ENCODE peak calls at places on chromosomes 7 and 10, in seven cellular contexts. W is neural progenitor cell, X is A673, B is AG04450, Q is A549, D is colonic mucosa, P is left ventricle myocardium inferior. J is an unnamed sample.

GRCh38 chr7:70325509-70326101 is 727.3 kb downstream of the AUTS2 start:
- DNase-seq in W (no peak), X (peak), B (no peak), Q (peak), D (no peak), P (no peak), J (peak)

GRCh38 chr10:92544296-92544695 is 29.6 kb downstream of the IDE start:
- DNase-seq in W (no peak), X (peak), B (no peak), Q (no peak), D (no peak), P (no peak), J (peak)

GRCh38 chr7:84175461-84175860 is 19.1 kb downstream of the SEMA3A start:
- DNase-seq in W (no peak), X (no peak), B (no peak), Q (no peak), D (no peak), P (no peak), J (no peak)

GRCh38 chr10:101611506-101611905 is 23.4 kb downstream of the DPCD start:
- DNase-seq in W (no peak), X (peak), B (no peak), Q (no peak), D (no peak), P (no peak), J (peak)

GRCh38 chr10:97805960-97806359 is 34.2 kb upstream of the SFRP5 start:
- DNase-seq in W (peak), X (no peak), B (no peak), Q (no peak), D (no peak), P (no peak), J (no peak)

GRCh38 chr7:86846494-86847190 is 202.9 kb downstream of the GRM3 start:
- DNase-seq in W (no peak), X (no peak), B (no peak), Q (peak), D (peak), P (no peak), J (no peak)

GRCh38 chr10:22086730-22087364 is 83.3 kb upstream of the DNAJC1 start:
- DNase-seq in W (peak), X (peak), B (peak), Q (peak), D (peak), P (peak), J (peak)

GRCh38 chr7:74480861-74481417 is 27.2 kb downstream of the GTF2IRD1 start:
- DNase-seq in W (no peak), X (no peak), B (peak), Q (peak), D (peak), P (peak), J (peak)

GRCh38 chr7:105830405-105831218 is 45.8 kb downstream of the ATXN7L1 start:
- DNase-seq in W (no peak), X (peak), B (peak), Q (peak), D (no peak), P (no peak), J (peak)

GRCh38 chr7:2353113-2353512 is 1.5 kb upstream of the EIF3B start:
- DNase-seq in W (no peak), X (no peak), B (no peak), Q (no peak), D (no peak), P (no peak), J (no peak)

GRCh38 chr7:6016653-6016966 is 7.5 kb downstream of the AIMP2 start:
- DNase-seq in W (no peak), X (no peak), B (no peak), Q (no peak), D (no peak), P (no peak), J (no peak)

GRCh38 chr7:108408294-108409004 is 47.8 kb downstream of the NRCAM start:
- DNase-seq in W (peak), X (peak), B (no peak), Q (no peak), D (no peak), P (no peak), J (no peak)

GRCh38 chr7:64729089-64729848 is 63.3 kb downstream of the ZNF107 start:
- DNase-seq in W (no peak), X (no peak), B (no peak), Q (no peak), D (no peak), P (no peak), J (no peak)

GRCh38 chr10:3468919-3469638 is 296.5 kb upstream of the PITRM1 start:
- DNase-seq in W (peak), X (peak), B (peak), Q (peak), D (no peak), P (peak), J (peak)

GRCh38 chr7:140640060-140640611 is 477 bp downstream of the DENND2A start:
- DNase-seq in W (peak), X (no peak), B (no peak), Q (peak), D (no peak), P (peak), J (peak)

GRCh38 chr7:88111136-88111748 is 108.6 kb downstream of the SRI start:
- DNase-seq in W (peak), X (peak), B (no peak), Q (peak), D (no peak), P (no peak), J (peak)

GRCh38 chr10:6088721-6089333 is at the start of gene RBM17:
- DNase-seq in W (peak), X (peak), B (peak), Q (peak), D (peak), P (peak), J (peak)

GRCh38 chr10:88089498-88089897 is 226.1 kb downstream of the PTEN start:
- DNase-seq in W (no peak), X (no peak), B (no peak), Q (no peak), D (no peak), P (no peak), J (no peak)

GRCh38 chr10:15625261-15625660 is 94.5 kb downstream of the ITGA8 start:
- DNase-seq in W (no peak), X (no peak), B (no peak), Q (no peak), D (no peak), P (no peak), J (no peak)

GRCh38 chr10:111281516-111281915 is 204.7 kb downstream of the ADRA2A start:
- DNase-seq in W (peak), X (peak), B (no peak), Q (peak), D (no peak), P (no peak), J (no peak)

GRCh38 chr7:66974986-66975590 is 20.3 kb downstream of the SBDS start:
- DNase-seq in W (no peak), X (peak), B (no peak), Q (peak), D (no peak), P (no peak), J (no peak)

GRCh38 chr10:50275650-50276235 is 24.4 kb upstream of the ASAH2 start:
- DNase-seq in W (peak), X (peak), B (no peak), Q (peak), D (peak), P (peak), J (peak)

GRCh38 chr7:157355784-157356511 is 19.1 kb downstream of the DNAJB6 start:
- DNase-seq in W (no peak), X (peak), B (no peak), Q (no peak), D (no peak), P (peak), J (peak)

GRCh38 chr10:106224676-106225075 is 939.8 kb downstream of the SORCS1 start:
- DNase-seq in W (no peak), X (no peak), B (no peak), Q (no peak), D (no peak), P (no peak), J (peak)

GRCh38 chr10:8794860-8795259 is 740.4 kb downstream of the GATA3 start:
- DNase-seq in W (no peak), X (no peak), B (no peak), Q (no peak), D (no peak), P (no peak), J (no peak)

GRCh38 chr10:43700306-43700705 is 51.6 kb upstream of the ZNF32 start:
- DNase-seq in W (no peak), X (no peak), B (no peak), Q (no peak), D (no peak), P (no peak), J (no peak)

GRCh38 chr7:113120647-113121046 is 2.3 kb upstream of the SMIM30 start:
- DNase-seq in W (no peak), X (no peak), B (no peak), Q (no peak), D (no peak), P (no peak), J (no peak)

GRCh38 chr10:24307173-24307572 is 98.2 kb downstream of the KIAA1217 start:
- DNase-seq in W (no peak), X (no peak), B (no peak), Q (no peak), D (no peak), P (no peak), J (no peak)

GRCh38 chr10:28965937-28966336 is 288.6 kb downstream of the BAMBI start:
- DNase-seq in W (no peak), X (no peak), B (no peak), Q (no peak), D (no peak), P (no peak), J (no peak)

GRCh38 chr10:45418859-45419672 is 45.0 kb downstream of the ALOX5 start:
- DNase-seq in W (peak), X (no peak), B (no peak), Q (no peak), D (peak), P (peak), J (peak)

GRCh38 chr10:77671594-77672252 is 34.1 kb upstream of the KCNMA1 start:
- DNase-seq in W (no peak), X (no peak), B (no peak), Q (no peak), D (no peak), P (no peak), J (no peak)

GRCh38 chr7:23020742-23021401 is 6.9 kb upstream of the HYCC1 start:
- DNase-seq in W (no peak), X (no peak), B (peak), Q (peak), D (no peak), P (peak), J (peak)

GRCh38 chr7:23470290-23471089 is at the start of gene IGF2BP3:
- DNase-seq in W (peak), X (peak), B (peak), Q (peak), D (peak), P (no peak), J (peak)

GRCh38 chr10:50517626-50518025 is 106.1 kb downstream of the SGMS1 start:
- DNase-seq in W (no peak), X (no peak), B (no peak), Q (no peak), D (no peak), P (no peak), J (peak)

GRCh38 chr7:515628-516027 is 4.0 kb downstream of the PDGFA start:
- DNase-seq in W (peak), X (no peak), B (no peak), Q (no peak), D (no peak), P (no peak), J (no peak)

GRCh38 chr7:517848-518629 is 1.6 kb downstream of the PDGFA start:
- DNase-seq in W (peak), X (peak), B (no peak), Q (peak), D (peak), P (peak), J (peak)

GRCh38 chr7:514651-515598 is 4.7 kb downstream of the PDGFA start:
- DNase-seq in W (peak), X (peak), B (no peak), Q (no peak), D (peak), P (no peak), J (peak)

GRCh38 chr7:516606-517456 is 2.8 kb downstream of the PDGFA start:
- DNase-seq in W (peak), X (no peak), B (no peak), Q (peak), D (peak), P (peak), J (peak)

GRCh38 chr7:516216-516605 is 3.4 kb downstream of the PDGFA start:
- DNase-seq in W (peak), X (no peak), B (no peak), Q (no peak), D (no peak), P (no peak), J (peak)
- H3K4me3 ChIP-seq in W (peak), X (no peak), B (no peak), Q (no peak), D (peak), P (peak), J (peak)

GRCh38 chr7:128911441-128912031 is 1.0 kb upstream of the KCP start:
- DNase-seq in W (peak), X (no peak), B (no peak), Q (no peak), D (peak), P (peak), J (no peak)
- TF ChIP-seq CTCF in W (no peak), X (no peak), B (no peak), Q (no peak), D (no peak), P (no peak), J (no peak)

GRCh38 chr7:151941009-151941408 is 15.2 kb upstream of the GALNTL5 start:
- DNase-seq in W (no peak), X (no peak), B (no peak), Q (no peak), D (no peak), P (no peak), J (no peak)

GRCh38 chr7:151945224-151945623 is 11.0 kb upstream of the GALNTL5 start:
- DNase-seq in W (no peak), X (no peak), B (no peak), Q (no peak), D (no peak), P (no peak), J (no peak)

GRCh38 chr7:151936207-151936606 is 20.0 kb upstream of the GALNTL5 start:
- DNase-seq in W (no peak), X (no peak), B (no peak), Q (no peak), D (no peak), P (no peak), J (peak)

GRCh38 chr7:151938550-151938949 is 17.7 kb upstream of the GALNTL5 start:
- DNase-seq in W (no peak), X (no peak), B (no peak), Q (no peak), D (no peak), P (no peak), J (no peak)

DNA sequence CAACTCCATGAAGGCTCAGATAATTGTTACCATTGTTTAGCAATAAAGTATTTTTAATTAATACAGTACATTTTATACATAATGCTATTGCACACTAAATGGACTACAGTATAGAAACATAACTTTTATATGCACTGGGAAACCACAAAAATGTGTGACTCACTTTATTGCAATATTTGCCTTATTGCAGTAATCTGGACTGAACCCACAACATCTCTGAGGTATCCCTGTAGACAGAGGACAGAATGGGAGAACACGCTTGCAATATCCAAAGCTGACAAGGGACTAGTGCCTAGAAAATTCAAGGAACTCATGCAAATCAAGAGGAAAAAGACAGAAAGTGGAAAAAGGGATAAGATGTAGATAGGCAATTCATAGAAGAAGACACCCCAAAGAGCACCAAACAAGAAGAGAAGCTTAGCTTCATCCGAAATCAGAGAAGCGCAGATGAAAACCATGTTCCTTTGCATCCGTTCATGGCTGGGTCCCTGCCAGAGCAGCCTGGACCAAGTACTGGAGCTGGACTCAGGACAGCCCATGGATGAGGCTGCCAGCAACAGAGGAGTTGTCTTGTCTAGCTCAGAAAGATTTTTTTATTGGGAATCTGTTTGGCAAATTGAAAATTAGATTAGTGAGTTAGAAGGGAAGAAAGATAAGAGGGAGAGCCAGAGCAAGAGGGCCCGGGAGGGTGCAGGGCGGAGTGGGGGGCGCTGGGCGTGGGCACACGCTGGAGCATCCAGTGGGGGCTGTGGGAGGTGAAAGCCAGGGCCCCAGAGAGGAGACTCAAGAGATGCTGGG is 16.0 kb upstream of the GALNTL5 start:
- DNase-seq in W (no peak), X (no peak), B (no peak), Q (peak), D (no peak), P (peak), J (peak)
- H3K4me3 ChIP-seq in W (no peak), X (no peak), B (no peak), Q (no peak), D (no peak), P (no peak), J (no peak)

GRCh38 chr7:40527723-40528122 is 392.9 kb downstream of the SUGCT start:
- DNase-seq in W (no peak), X (no peak), B (no peak), Q (no peak), D (no peak), P (no peak), J (no peak)
- TF ChIP-seq CTCF in W (no peak), X (no peak), B (no peak), Q (no peak), D (no peak), P (no peak), J (no peak)

GRCh38 chr7:104416866-104417393 is 88.5 kb downstream of the LHFPL3 start:
- DNase-seq in W (no peak), X (no peak), B (no peak), Q (no peak), D (no peak), P (no peak), J (no peak)
- H3K4me3 ChIP-seq in W (no peak), X (no peak), B (no peak), Q (no peak), D (no peak), P (no peak), J (no peak)

GRCh38 chr7:138752568-138753518 is 45.0 kb upstream of the TMEM213 start:
- DNase-seq in W (peak), X (no peak), B (no peak), Q (peak), D (peak), P (peak), J (no peak)
- TF ChIP-seq CTCF in W (no peak), X (no peak), B (no peak), Q (no peak), D (no peak), P (no peak), J (no peak)

GRCh38 chr7:150468241-150468640 is 17.8 kb downstream of the GIMAP8 start:
- DNase-seq in W (no peak), X (no peak), B (no peak), Q (no peak), D (no peak), P (no peak), J (no peak)
- H3K4me3 ChIP-seq in W (no peak), X (no peak), B (no peak), Q (no peak), D (no peak), P (peak), J (no peak)

GRCh38 chr7:115937960-115938359 is 92.6 kb downstream of the TFEC start:
- DNase-seq in W (no peak), X (no peak), B (no peak), Q (no peak), D (no peak), P (no peak), J (peak)

GRCh38 chr7:115941703-115942268 is 88.8 kb downstream of the TFEC start:
- DNase-seq in W (no peak), X (peak), B (no peak), Q (no peak), D (no peak), P (no peak), J (peak)

DNA sequence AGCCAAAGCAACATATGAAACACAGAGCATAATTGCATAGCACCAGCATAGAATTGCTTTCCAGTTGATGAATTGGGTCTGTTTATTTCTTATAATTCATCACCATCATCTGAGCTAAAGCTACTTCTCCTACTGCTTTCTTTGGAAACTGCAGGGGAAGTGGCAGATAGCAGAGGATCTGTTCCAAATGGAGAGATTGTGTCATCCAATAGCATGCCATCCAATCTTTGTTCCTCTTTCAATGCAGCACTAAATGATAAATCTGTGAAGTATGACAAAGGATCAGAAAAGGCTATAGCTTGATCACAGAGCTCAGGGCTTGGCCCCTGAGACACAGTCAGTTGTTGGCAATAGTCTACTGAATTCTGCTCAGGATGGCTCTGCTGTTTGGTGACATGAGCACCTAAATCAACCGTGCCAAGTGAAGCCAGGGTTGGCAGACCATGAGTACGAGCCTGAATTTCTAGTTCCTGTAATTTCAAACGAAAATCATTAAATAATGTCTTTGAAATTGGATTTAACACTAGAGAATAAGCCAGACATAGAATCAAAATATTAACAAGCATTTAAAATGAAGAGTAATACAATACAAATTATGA is 90.0 kb downstream of the TFEC start:
- DNase-seq in W (no peak), X (no peak), B (no peak), Q (no peak), D (no peak), P (no peak), J (peak)
- TF ChIP-seq CTCF in W (no peak), X (no peak), B (no peak), Q (no peak), D (no peak), P (no peak), J (no peak)

GRCh38 chr10:17483079-17483478 is 28.7 kb upstream of the ST8SIA6 start:
- DNase-seq in W (no peak), X (no peak), B (no peak), Q (no peak), D (no peak), P (no peak), J (no peak)

GRCh38 chr10:17476073-17476472 is 21.7 kb upstream of the ST8SIA6 start:
- DNase-seq in W (no peak), X (no peak), B (no peak), Q (no peak), D (no peak), P (no peak), J (no peak)

GRCh38 chr10:17479015-17479615 is 24.7 kb upstream of the ST8SIA6 start:
- DNase-seq in W (no peak), X (no peak), B (no peak), Q (no peak), D (no peak), P (no peak), J (no peak)

GRCh38 chr10:17475661-17476060 is 21.3 kb upstream of the ST8SIA6 start:
- DNase-seq in W (no peak), X (no peak), B (no peak), Q (no peak), D (no peak), P (no peak), J (no peak)

DNA sequence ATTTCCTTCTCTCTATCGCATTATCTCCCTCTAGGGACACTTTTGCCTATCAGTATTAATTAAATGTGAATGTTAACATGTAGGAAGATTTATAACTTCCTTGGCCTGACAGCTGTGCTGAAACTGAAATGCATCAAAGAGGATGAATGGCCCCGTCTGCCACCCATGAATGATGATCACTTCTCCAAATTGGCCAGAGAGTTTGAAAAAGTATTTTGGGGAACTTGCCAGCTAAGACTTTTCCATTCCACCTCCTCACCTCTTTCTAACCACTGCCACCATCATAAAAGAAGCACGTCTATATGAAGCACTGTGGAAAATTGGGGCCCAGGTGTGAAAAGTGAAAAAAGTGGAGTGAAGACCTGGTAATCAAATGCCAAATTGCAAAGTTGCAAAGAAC is 25.4 kb upstream of the ST8SIA6 start:
- DNase-seq in W (no peak), X (peak), B (no peak), Q (no peak), D (no peak), P (no peak), J (no peak)
- H3K4me3 ChIP-seq in W (no peak), X (no peak), B (no peak), Q (no peak), D (no peak), P (no peak), J (no peak)

GRCh38 chr7:77542895-77543294 is 5.8 kb downstream of the PTPN12 start:
- DNase-seq in W (no peak), X (no peak), B (no peak), Q (no peak), D (no peak), P (no peak), J (no peak)
- TF ChIP-seq CTCF in W (no peak), X (no peak), B (no peak), Q (no peak), D (no peak), P (no peak), J (no peak)

J was measured in choroid plexus epithelial cell.